ENCODE peak calls at places on chromosomes 6 and 20, in eight cellular contexts. P is HFF-Myc, E is pancreas, J is PC-3, N is naive B cell, K is heart left ventricle, V is T-helper 2 cell, T is LHCN-M2. Y is an unnamed sample.

GRCh38 chr6:22112490-22112889 is 184.3 kb downstream of the PRL start:
- DNase-seq in P (no peak), T (no peak), J (no peak), E (no peak), V (no peak), N (no peak), K (no peak), Y (no peak)

GRCh38 chr20:50144362-50144761 is 9.2 kb downstream of the PEDS1 start:
- DNase-seq in T (peak), E (no peak), N (no peak), K (no peak), V (no peak), J (peak), P (no peak), Y (no peak)

GRCh38 chr6:31083742-31084354 is 28.5 kb downstream of the C6orf15 start:
- DNase-seq in N (no peak), P (peak), E (no peak), J (no peak), K (peak), V (peak), T (peak), Y (peak)

GRCh38 chr20:62710886-62711702 is 2.5 kb downstream of the NTSR1 start:
- DNase-seq in K (no peak), E (no peak), P (no peak), J (peak), N (no peak), T (no peak), V (no peak), Y (no peak)

GRCh38 chr6:10082385-10082784 is 332.5 kb downstream of the TFAP2A start:
- DNase-seq in K (no peak), E (no peak), T (peak), P (no peak), J (peak), N (no peak), V (no peak), Y (no peak)

GRCh38 chr6:137589067-137589848 is 95.1 kb upstream of the OLIG3 start:
- DNase-seq in N (no peak), J (peak), V (peak), T (peak), K (no peak), P (peak), E (no peak), Y (peak)

GRCh38 chr6:6645266-6645917 is 56.9 kb downstream of the LY86 start:
- DNase-seq in V (no peak), K (no peak), P (no peak), N (no peak), E (no peak), T (no peak), J (no peak), Y (no peak)

GRCh38 chr6:33070909-33071308 is 2.5 kb downstream of the HLA-DPA1 start:
- DNase-seq in N (no peak), V (no peak), J (no peak), K (no peak), P (no peak), T (no peak), E (no peak), Y (no peak)

GRCh38 chr6:137656735-137657134 is 162.5 kb upstream of the OLIG3 start:
- DNase-seq in N (no peak), K (no peak), P (no peak), J (no peak), V (no peak), T (no peak), E (no peak), Y (no peak)

GRCh38 chr6:35080821-35081425 is 60.2 kb downstream of the TCP11 start:
- DNase-seq in N (no peak), P (no peak), T (no peak), K (peak), V (no peak), E (no peak), J (no peak), Y (no peak)

GRCh38 chr6:109527989-109528388 is 45.0 kb upstream of the ZBTB24 start:
- DNase-seq in J (peak), T (no peak), E (no peak), N (no peak), V (no peak), K (no peak), P (no peak), Y (no peak)

GRCh38 chr6:36829919-36830544 is 9.2 kb downstream of the CPNE5 start:
- DNase-seq in K (peak), E (peak), N (no peak), T (no peak), P (no peak), V (no peak), J (no peak), Y (no peak)

GRCh38 chr20:52494244-52494643 is 302.7 kb upstream of the ZFP64 start:
- DNase-seq in T (peak), K (no peak), P (peak), V (peak), N (no peak), J (peak), E (no peak), Y (no peak)

GRCh38 chr6:20708367-20709124 is 174.3 kb downstream of the CDKAL1 start:
- DNase-seq in J (no peak), K (no peak), V (no peak), T (peak), E (no peak), P (no peak), N (no peak), Y (peak)

GRCh38 chr20:45822863-45823262 is 4.2 kb downstream of the TNNC2 start:
- DNase-seq in J (peak), K (no peak), N (no peak), T (peak), E (no peak), V (no peak), P (no peak), Y (no peak)

GRCh38 chr6:75532521-75532920 is 38.9 kb upstream of the FILIP1 start:
- DNase-seq in N (no peak), P (peak), E (no peak), T (no peak), K (no peak), J (peak), V (no peak), Y (no peak)

GRCh38 chr6:23663652-23664051 is 462.4 kb upstream of the NRSN1 start:
- DNase-seq in V (no peak), E (no peak), J (no peak), T (no peak), P (no peak), K (no peak), N (no peak), Y (no peak)

GRCh38 chr6:80454661-80455365 is 348.3 kb downstream of the BCKDHB start:
- DNase-seq in V (no peak), N (no peak), J (peak), E (no peak), T (no peak), P (peak), K (no peak), Y (no peak)

GRCh38 chr6:50610562-50610961 is 102.8 kb upstream of the TFAP2D start:
- DNase-seq in P (no peak), V (no peak), K (no peak), T (no peak), E (no peak), J (peak), N (no peak), Y (no peak)

GRCh38 chr20:54397292-54398155 is 77.9 kb upstream of the DOK5 start:
- DNase-seq in V (no peak), J (no peak), K (no peak), P (no peak), E (no peak), T (peak), N (no peak), Y (no peak)

GRCh38 chr6:143271024-143271423 is 179.5 kb downstream of the ADAT2 start:
- DNase-seq in E (no peak), N (no peak), P (peak), V (no peak), T (peak), J (peak), K (peak), Y (no peak)

GRCh38 chr6:53615633-53616449 is 49.7 kb downstream of the KLHL31 start:
- DNase-seq in J (peak), P (no peak), T (peak), E (peak), N (no peak), V (no peak), K (no peak), Y (no peak)

GRCh38 chr6:83067448-83068413 is at the start of gene DOP1A:
- DNase-seq in E (peak), J (peak), K (peak), N (peak), P (peak), V (peak), T (peak), Y (peak)

GRCh38 chr20:22974354-22974753 is 60.8 kb upstream of the SSTR4 start:
- DNase-seq in P (no peak), V (no peak), T (peak), N (no peak), K (no peak), E (no peak), J (peak), Y (no peak)

GRCh38 chr6:144277605-144278227 is 7.4 kb upstream of the UTRN start:
- DNase-seq in P (no peak), V (no peak), K (no peak), T (no peak), E (no peak), J (no peak), N (no peak), Y (no peak)

GRCh38 chr6:96015791-96016776 is at the start of gene FUT9:
- DNase-seq in P (no peak), E (peak), T (no peak), K (no peak), N (no peak), J (no peak), V (no peak), Y (no peak)

GRCh38 chr6:64376394-64376793 is 740.8 kb downstream of the PHF3 start:
- DNase-seq in P (no peak), E (no peak), K (no peak), T (no peak), V (no peak), J (no peak), N (no peak), Y (no peak)

GRCh38 chr6:100457251-100457990 is 7.3 kb downstream of the SIM1 start:
- DNase-seq in V (no peak), N (no peak), E (no peak), K (no peak), J (no peak), T (no peak), P (no peak), Y (peak)

GRCh38 chr20:2289475-2289874 is 6.3 kb upstream of the TGM3 start:
- DNase-seq in N (no peak), J (no peak), P (no peak), E (no peak), T (no peak), K (no peak), V (no peak), Y (no peak)

GRCh38 chr6:54617730-54618129 is 228.8 kb upstream of the FAM83B start:
- DNase-seq in E (no peak), N (no peak), P (peak), K (no peak), T (peak), V (no peak), J (peak), Y (no peak)

GRCh38 chr6:55069132-55069781 is 105.1 kb upstream of the HCRTR2 start:
- DNase-seq in V (no peak), N (no peak), K (no peak), J (peak), P (peak), T (peak), E (peak), Y (no peak)

GRCh38 chr6:44327096-44327495 is 13.9 kb upstream of the AARS2 start:
- DNase-seq in T (no peak), V (no peak), K (no peak), P (no peak), J (no peak), N (no peak), E (no peak), Y (no peak)

Y was measured in GM13976.